ENCODE peak calls at places on chromosome 1, in six cellular contexts. One of them, this sample, is unnamed.

GRCh38 chr1:20602851-20603450 is 14.1 kb downstream of the CDA start:
- DNase-seq in PC-3: peak; percentile 79
- DNase-seq in colonic mucosa: no peak
- DNase-seq in GM12892: no peak
- DNase-seq in stimulated activated CD4-positive, alpha-beta T cell treated with anti-CD3 and anti-CD28 coated beads, Interleukin-4, amount 100 ng/mL, for 48 hours: no peak
- DNase-seq in GM03348: no peak
- DNase-seq in this sample: no peak

GRCh38 chr1:109775408-109775807 is 11.7 kb upstream of the EPS8L3 start:
- DNase-seq in PC-3: peak; percentile 44
- DNase-seq in colonic mucosa: no peak
- DNase-seq in GM12892: no peak
- DNase-seq in stimulated activated CD4-positive, alpha-beta T cell treated with anti-CD3 and anti-CD28 coated beads, Interleukin-4, amount 100 ng/mL, for 48 hours: no peak
- DNase-seq in GM03348: peak; percentile 43
- DNase-seq in this sample: no peak

GRCh38 chr1:40273547-40274166 is 15.6 kb downstream of the ZMPSTE24 start:
- DNase-seq in PC-3: no peak
- DNase-seq in colonic mucosa: no peak
- DNase-seq in GM12892: no peak
- DNase-seq in stimulated activated CD4-positive, alpha-beta T cell treated with anti-CD3 and anti-CD28 coated beads, Interleukin-4, amount 100 ng/mL, for 48 hours: no peak
- DNase-seq in GM03348: no peak
- DNase-seq in this sample: no peak

GRCh38 chr1:108130812-108131211 is 69.3 kb downstream of the SLC25A24 start:
- DNase-seq in PC-3: no peak
- DNase-seq in colonic mucosa: no peak
- DNase-seq in GM12892: no peak
- DNase-seq in stimulated activated CD4-positive, alpha-beta T cell treated with anti-CD3 and anti-CD28 coated beads, Interleukin-4, amount 100 ng/mL, for 48 hours: no peak
- DNase-seq in GM03348: no peak
- DNase-seq in this sample: no peak

GRCh38 chr1:42137766-42138165 is 15.4 kb upstream of the GUCA2B start:
- DNase-seq in PC-3: no peak
- DNase-seq in colonic mucosa: no peak
- DNase-seq in GM12892: no peak
- DNase-seq in stimulated activated CD4-positive, alpha-beta T cell treated with anti-CD3 and anti-CD28 coated beads, Interleukin-4, amount 100 ng/mL, for 48 hours: no peak
- DNase-seq in GM03348: no peak
- DNase-seq in this sample: no peak

GRCh38 chr1:62589321-62589720 is 8.0 kb upstream of the ANGPTL3 start:
- DNase-seq in PC-3: no peak
- DNase-seq in colonic mucosa: no peak
- DNase-seq in GM12892: no peak
- DNase-seq in stimulated activated CD4-positive, alpha-beta T cell treated with anti-CD3 and anti-CD28 coated beads, Interleukin-4, amount 100 ng/mL, for 48 hours: no peak
- DNase-seq in GM03348: no peak
- DNase-seq in this sample: no peak

GRCh38 chr1:12059722-12060464 is 3.2 kb upstream of the TNFRSF8 start:
- DNase-seq in PC-3: no peak
- DNase-seq in colonic mucosa: no peak
- DNase-seq in GM12892: no peak
- DNase-seq in stimulated activated CD4-positive, alpha-beta T cell treated with anti-CD3 and anti-CD28 coated beads, Interleukin-4, amount 100 ng/mL, for 48 hours: peak; percentile 38
- DNase-seq in GM03348: no peak
- DNase-seq in this sample: no peak

GRCh38 chr1:177873238-177873637 is 96.6 kb downstream of the SEC16B start:
- DNase-seq in PC-3: peak; percentile 31
- DNase-seq in colonic mucosa: no peak
- DNase-seq in GM12892: no peak
- DNase-seq in stimulated activated CD4-positive, alpha-beta T cell treated with anti-CD3 and anti-CD28 coated beads, Interleukin-4, amount 100 ng/mL, for 48 hours: no peak
- DNase-seq in GM03348: peak; percentile 89
- DNase-seq in this sample: no peak

GRCh38 chr1:204408074-204408507 is 3.5 kb downstream of the PPP1R15B start:
- DNase-seq in PC-3: peak; percentile 79
- DNase-seq in colonic mucosa: peak; percentile 78
- DNase-seq in GM12892: no peak
- DNase-seq in stimulated activated CD4-positive, alpha-beta T cell treated with anti-CD3 and anti-CD28 coated beads, Interleukin-4, amount 100 ng/mL, for 48 hours: no peak
- DNase-seq in GM03348: peak; percentile 47
- DNase-seq in this sample: no peak

GRCh38 chr1:234907585-234908457 is 220.8 kb downstream of the TOMM20 start:
- DNase-seq in PC-3: no peak
- DNase-seq in colonic mucosa: no peak
- DNase-seq in GM12892: no peak
- DNase-seq in stimulated activated CD4-positive, alpha-beta T cell treated with anti-CD3 and anti-CD28 coated beads, Interleukin-4, amount 100 ng/mL, for 48 hours: no peak
- DNase-seq in GM03348: peak; percentile 74
- DNase-seq in this sample: no peak

GRCh38 chr1:93807301-93807930 is 71.6 kb downstream of the DNTTIP2 start:
- DNase-seq in PC-3: no peak
- DNase-seq in colonic mucosa: no peak
- DNase-seq in GM12892: no peak
- DNase-seq in stimulated activated CD4-positive, alpha-beta T cell treated with anti-CD3 and anti-CD28 coated beads, Interleukin-4, amount 100 ng/mL, for 48 hours: no peak
- DNase-seq in GM03348: no peak
- DNase-seq in this sample: no peak

GRCh38 chr1:247357062-247357780 is 25.6 kb upstream of the ZNF496 start:
- DNase-seq in PC-3: no peak
- DNase-seq in colonic mucosa: no peak
- DNase-seq in GM12892: no peak
- DNase-seq in stimulated activated CD4-positive, alpha-beta T cell treated with anti-CD3 and anti-CD28 coated beads, Interleukin-4, amount 100 ng/mL, for 48 hours: no peak
- DNase-seq in GM03348: no peak
- DNase-seq in this sample: no peak

GRCh38 chr1:95247607-95248006 is 13.6 kb downstream of the RWDD3 start:
- DNase-seq in PC-3: no peak
- DNase-seq in colonic mucosa: no peak
- DNase-seq in GM12892: no peak
- DNase-seq in stimulated activated CD4-positive, alpha-beta T cell treated with anti-CD3 and anti-CD28 coated beads, Interleukin-4, amount 100 ng/mL, for 48 hours: no peak
- DNase-seq in GM03348: no peak
- DNase-seq in this sample: no peak

GRCh38 chr1:223845810-223846667 is at the start of gene TP53BP2:
- DNase-seq in PC-3: peak; percentile 96
- DNase-seq in colonic mucosa: peak; percentile 85
- DNase-seq in GM12892: peak; percentile 61
- DNase-seq in stimulated activated CD4-positive, alpha-beta T cell treated with anti-CD3 and anti-CD28 coated beads, Interleukin-4, amount 100 ng/mL, for 48 hours: peak; percentile 79
- DNase-seq in GM03348: peak; percentile 99
- DNase-seq in this sample: peak; percentile 83

GRCh38 chr1:50873458-50874187 is 86.4 kb downstream of the FAF1 start:
- DNase-seq in PC-3: peak; percentile 89
- DNase-seq in colonic mucosa: peak; percentile 86
- DNase-seq in GM12892: peak; percentile 19
- DNase-seq in stimulated activated CD4-positive, alpha-beta T cell treated with anti-CD3 and anti-CD28 coated beads, Interleukin-4, amount 100 ng/mL, for 48 hours: peak; percentile 60
- DNase-seq in GM03348: peak; percentile 7
- DNase-seq in this sample: peak; percentile 12

This sample was measured in progenitor cell of endocrine pancreas.